ENCODE peak calls at places on chromosomes 1 and 21, in ten cellular contexts. T is CD4-positive, CD25-positive, alpha-beta regulatory T cell; D is MCF 10A; R is CD4-positive, alpha-beta T cell; N is GM13977; A is ELF-1; I is activated T-helper 9 cell treated with anti-CD3 and anti-CD28 coated beads, Interleukin-2, amount 50 U/mL, for 16 hours; Y is EH; X is breast epithelium; C is stimulated activated CD4-positive, alpha-beta T cell treated with anti-CD3 and anti-CD28 coated beads, TNF-alpha, amount 100 ng/mL, for 48 hours. O is an unnamed sample.
A peak's percentile ranks its signal among the peaks of the same experiment; 100 is the strongest.

GRCh38 chr21:41783476-41784150 is 16.8 kb upstream of the RIPK4 start:
- DNase-seq in T (no peak), D (peak; percentile 93), R (no peak), N (no peak), A (peak; percentile 92), I (no peak), Y (peak; percentile 93), X (no peak), C (no peak), O (no peak)

GRCh38 chr1:233790662-233791371 is 113.7 kb upstream of the SLC35F3 start:
- DNase-seq in T (no peak), D (peak; percentile 84), R (no peak), N (peak; percentile 62), A (peak; percentile 35), I (no peak), Y (peak; percentile 69), X (no peak), C (no peak), O (peak; percentile 74)

GRCh38 chr1:171155484-171155883 is 29.6 kb upstream of the FMO2 start:
- DNase-seq in T (no peak), D (no peak), R (no peak), N (no peak), A (no peak), I (no peak), Y (no peak), X (no peak), C (no peak), O (no peak)

GRCh38 chr1:234647245-234647644 is 37.3 kb upstream of the IRF2BP2 start:
- DNase-seq in T (no peak), D (no peak), R (no peak), N (no peak), A (no peak), I (no peak), Y (no peak), X (no peak), C (no peak), O (no peak)

GRCh38 chr1:116359060-116359830 is 13.8 kb upstream of the ATP1A1 start:
- DNase-seq in T (no peak), D (peak; percentile 49), R (no peak), N (no peak), A (no peak), I (no peak), Y (peak; percentile 53), X (no peak), C (no peak), O (no peak)

GRCh38 chr1:3740752-3741151 is 11.5 kb upstream of the CCDC27 start:
- DNase-seq in T (no peak), D (no peak), R (no peak), N (no peak), A (no peak), I (no peak), Y (no peak), X (no peak), C (no peak), O (no peak)

GRCh38 chr1:110005971-110006370 is 21.4 kb downstream of the AHCYL1 start:
- DNase-seq in T (no peak), D (no peak), R (no peak), N (no peak), A (no peak), I (no peak), Y (peak; percentile 82), X (no peak), C (no peak), O (no peak)

GRCh38 chr1:175220853-175221547 is 28.4 kb upstream of the KIAA0040 start:
- DNase-seq in T (no peak), D (peak; percentile 42), R (no peak), N (no peak), A (no peak), I (no peak), Y (no peak), X (no peak), C (no peak), O (no peak)

GRCh38 chr1:197737916-197738315 is 37.4 kb downstream of the DENND1B start:
- DNase-seq in T (no peak), D (no peak), R (no peak), N (no peak), A (no peak), I (no peak), Y (no peak), X (no peak), C (no peak), O (no peak)

GRCh38 chr21:44436958-44437357 is 18.4 kb upstream of the LRRC3 start:
- DNase-seq in T (no peak), D (no peak), R (no peak), N (no peak), A (no peak), I (no peak), Y (no peak), X (no peak), C (no peak), O (no peak)

GRCh38 chr1:169879034-169879835 is 14.5 kb downstream of the SCYL3 start:
- DNase-seq in T (no peak), D (no peak), R (no peak), N (no peak), A (no peak), I (no peak), Y (peak; percentile 37), X (no peak), C (no peak), O (no peak)

GRCh38 chr1:92365378-92366044 is 66.7 kb downstream of the RPAP2 start:
- DNase-seq in T (no peak), D (no peak), R (no peak), N (no peak), A (no peak), I (no peak), Y (no peak), X (no peak), C (no peak), O (no peak)

GRCh38 chr1:165815725-165816124 is 11.7 kb upstream of the UCK2 start:
- DNase-seq in T (no peak), D (no peak), R (no peak), N (no peak), A (peak; percentile 55), I (no peak), Y (peak; percentile 71), X (no peak), C (no peak), O (no peak)

GRCh38 chr1:163472267-163472666 is 150.5 kb downstream of the NUF2 start:
- DNase-seq in T (no peak), D (no peak), R (no peak), N (no peak), A (no peak), I (no peak), Y (no peak), X (no peak), C (no peak), O (peak; percentile 82)

GRCh38 chr1:203539831-203540546 is 46.0 kb downstream of the OPTC start:
- DNase-seq in T (no peak), D (no peak), R (no peak), N (no peak), A (no peak), I (no peak), Y (no peak), X (no peak), C (no peak), O (no peak)

GRCh38 chr1:214777364-214777763 is 174.4 kb downstream of the CENPF start:
- DNase-seq in T (no peak), D (no peak), R (no peak), N (no peak), A (no peak), I (no peak), Y (no peak), X (no peak), C (no peak), O (no peak)

GRCh38 chr1:93446837-93447451 is 974 bp upstream of the FNBP1L start:
- DNase-seq in T (no peak), D (peak; percentile 67), R (no peak), N (peak; percentile 20), A (no peak), I (no peak), Y (no peak), X (peak; percentile 73), C (no peak), O (peak; percentile 64)

GRCh38 chr1:204320413-204320812 is 39.3 kb downstream of the PLEKHA6 start:
- DNase-seq in T (no peak), D (peak; percentile 93), R (no peak), N (no peak), A (peak; percentile 65), I (no peak), Y (peak; percentile 96), X (no peak), C (no peak), O (no peak)

O was measured in NCI-H2107.